ENCODE peak calls at places on chromosomes 3 and 15, in four cellular contexts. G is stimulated activated CD4-positive, alpha-beta T cell treated with anti-CD3 and anti-CD28 coated beads, Interleukin-15, amount 100 ng/mL, for 1 hour; A is COR-L47; O is lung microvascular endothelial cell. Z is an unnamed sample.

GRCh38 chr3:37812497-37812896 is 49.2 kb upstream of the CTDSPL start:
- DNase-seq in G (no peak), A (no peak), O (no peak), Z (no peak)

GRCh38 chr15:88649286-88649733 is 10.5 kb downstream of the ISG20 start:
- DNase-seq in G (peak), A (no peak), O (peak), Z (no peak)

GRCh38 chr3:143658116-143658515 is 190.2 kb downstream of the SLC9A9 start:
- DNase-seq in G (no peak), A (no peak), O (no peak), Z (no peak)

GRCh38 chr3:150925751-150926201 is 20.5 kb upstream of the MINDY4B start:
- DNase-seq in G (peak), A (peak), O (peak), Z (peak)

GRCh38 chr3:165211749-165212148 is 15.6 kb upstream of the SLITRK3 start:
- DNase-seq in G (no peak), A (no peak), O (no peak), Z (no peak)

GRCh38 chr3:66253790-66254620 is 33.2 kb downstream of the SLC25A26 start:
- DNase-seq in G (no peak), A (no peak), O (peak), Z (no peak)

GRCh38 chr3:168117853-168118313 is 22.2 kb upstream of the GOLIM4 start:
- DNase-seq in G (no peak), A (no peak), O (no peak), Z (no peak)

GRCh38 chr3:197337656-197338055 is 39.2 kb upstream of the DLG1 start:
- DNase-seq in G (no peak), A (no peak), O (no peak), Z (peak)

GRCh38 chr3:126133606-126134005 is 46.8 kb downstream of the ALDH1L1 start:
- DNase-seq in G (no peak), A (no peak), O (no peak), Z (no peak)

GRCh38 chr3:182690163-182690562 is 103.1 kb upstream of the ATP11B start:
- DNase-seq in G (no peak), A (no peak), O (no peak), Z (no peak)

GRCh38 chr3:114308830-114309229 is 15.0 kb downstream of the TIGIT start:
- DNase-seq in G (peak), A (no peak), O (peak), Z (no peak)

GRCh38 chr15:52334491-52335160 is 39.0 kb upstream of the MYO5C start:
- DNase-seq in G (no peak), A (no peak), O (no peak), Z (no peak)

GRCh38 chr15:58471341-58471740 is 39.5 kb downstream of the LIPC start:
- DNase-seq in G (no peak), A (no peak), O (no peak), Z (no peak)

GRCh38 chr15:78768096-78768495 is 43.2 kb downstream of the ADAMTS7 start:
- DNase-seq in G (no peak), A (no peak), O (no peak), Z (no peak)

GRCh38 chr3:21154911-21155310 is 596.1 kb downstream of the ZNF385D start:
- DNase-seq in G (no peak), A (no peak), O (no peak), Z (no peak)

GRCh38 chr3:49716169-49716568 is 3.3 kb downstream of the AMIGO3 start:
- DNase-seq in G (no peak), A (no peak), O (no peak), Z (peak)

GRCh38 chr3:192818126-192818525 is 90.8 kb upstream of the FGF12 start:
- DNase-seq in G (no peak), A (no peak), O (no peak), Z (no peak)

GRCh38 chr3:52346623-52347530 is 30.8 kb downstream of the DNAH1 start:
- DNase-seq in G (no peak), A (no peak), O (no peak), Z (no peak)

GRCh38 chr15:94098877-94099606 is 132.3 kb upstream of the MCTP2 start:
- DNase-seq in G (no peak), A (no peak), O (no peak), Z (no peak)

GRCh38 chr3:141738636-141739363 is 702 bp downstream of the RNF7 start:
- DNase-seq in G (no peak), A (peak), O (peak), Z (no peak)

GRCh38 chr3:112048911-112049310 is 14.4 kb downstream of the TMPRSS7 start:
- DNase-seq in G (no peak), A (no peak), O (no peak), Z (peak)

GRCh38 chr3:194201953-194202666 is 66.2 kb downstream of the HES1 start:
- DNase-seq in G (no peak), A (no peak), O (no peak), Z (no peak)

GRCh38 chr15:92682772-92683510 is 27.4 kb upstream of the FAM174B start:
- DNase-seq in G (no peak), A (no peak), O (no peak), Z (no peak)

GRCh38 chr3:71429610-71429988 is 153.9 kb downstream of the FOXP1 start:
- DNase-seq in G (no peak), A (no peak), O (no peak), Z (no peak)

GRCh38 chr3:32423956-32424558 is 32.4 kb downstream of the CMTM7 start:
- DNase-seq in G (no peak), A (no peak), O (no peak), Z (no peak)

GRCh38 chr3:119786409-119786808 is 4.5 kb downstream of the NR1I2 start:
- DNase-seq in G (no peak), A (no peak), O (no peak), Z (no peak)

GRCh38 chr3:141929341-141929995 is 53.0 kb downstream of the ATP1B3 start:
- DNase-seq in G (no peak), A (no peak), O (no peak), Z (no peak)

GRCh38 chr3:359672-360071 is 163.1 kb downstream of the CHL1 start:
- DNase-seq in G (no peak), A (no peak), O (no peak), Z (no peak)

GRCh38 chr15:74616020-74616939 is 644 bp downstream of the CLK3 start:
- DNase-seq in G (peak), A (peak), O (peak), Z (no peak)

GRCh38 chr3:14925729-14926591 is 21.4 kb upstream of the NR2C2 start:
- DNase-seq in G (no peak), A (peak), O (peak), Z (peak)

GRCh38 chr3:132356568-132356967 is 39.4 kb downstream of the ACP3 start:
- DNase-seq in G (no peak), A (no peak), O (no peak), Z (no peak)

GRCh38 chr3:64798316-64798715 is 110.5 kb upstream of the ADAMTS9 start:
- DNase-seq in G (no peak), A (no peak), O (no peak), Z (no peak)

GRCh38 chr15:32685576-32685975 is 32.2 kb upstream of the GREM1 start:
- DNase-seq in G (no peak), A (no peak), O (no peak), Z (no peak)

Z was measured in endodermal cell.